ENCODE peak calls at places on chromosomes 11 and 22, in eight cellular contexts. V, E, B, A, U, L, Y and Q are unnamed samples.

GRCh38 chr11:76510060-76511047 is 65.5 kb downstream of the EMSY start:
- DNase-seq in E (peak), B (no peak), A (peak), U (peak), Y (peak), L (no peak), V (no peak), Q (no peak)

GRCh38 chr22:30265851-30266444 is 703 bp downstream of the OSM start:
- DNase-seq in V (peak), B (peak), U (no peak), A (no peak), Y (no peak), E (no peak), L (peak), Q (peak)

GRCh38 chr11:19370100-19370861 is 129.5 kb upstream of the E2F8 start:
- DNase-seq in L (peak), Y (no peak), E (peak), A (no peak), B (no peak), V (peak), U (peak), Q (peak)

GRCh38 chr11:76206327-76207081 is at the start of gene WNT11:
- DNase-seq in V (no peak), Y (no peak), L (peak), U (peak), E (no peak), B (peak), A (no peak), Q (no peak)

GRCh38 chr22:23089010-23089409 is 18.7 kb downstream of the GNAZ start:
- DNase-seq in V (no peak), A (no peak), E (no peak), L (no peak), B (no peak), U (no peak), Y (no peak), Q (no peak)

GRCh38 chr11:3736816-3737215 is 60.5 kb downstream of the NUP98 start:
- DNase-seq in V (no peak), Y (no peak), A (no peak), E (no peak), B (no peak), L (no peak), U (no peak), Q (peak)

GRCh38 chr11:34223021-34223813 is 117.8 kb downstream of the NAT10 start:
- DNase-seq in U (peak), A (peak), L (peak), Y (no peak), E (peak), V (no peak), B (peak), Q (peak)

GRCh38 chr22:28094831-28095230 is 175.8 kb upstream of the PITPNB start:
- DNase-seq in Y (no peak), B (no peak), V (no peak), A (no peak), U (no peak), E (no peak), L (no peak), Q (no peak)

GRCh38 chr11:65918211-65919150 is at the start of gene C11orf68:
- DNase-seq in V (peak), A (no peak), B (no peak), U (no peak), Y (no peak), L (peak), E (peak), Q (no peak)

GRCh38 chr11:69383946-69384547 is 90.1 kb downstream of the MYEOV start:
- DNase-seq in Y (no peak), E (no peak), A (no peak), L (no peak), V (no peak), B (no peak), U (no peak), Q (no peak)

GRCh38 chr11:122178795-122179194 is 62.8 kb upstream of the BLID start:
- DNase-seq in V (no peak), B (no peak), U (no peak), L (no peak), E (peak), A (no peak), Y (no peak), Q (peak)

GRCh38 chr22:35551549-35552177 is 11.0 kb downstream of the RASD2 start:
- DNase-seq in V (no peak), U (no peak), L (no peak), A (no peak), B (no peak), Y (no peak), E (no peak), Q (no peak)

GRCh38 chr11:65013130-65013691 is 749 bp upstream of the ARL2 start:
- DNase-seq in Y (no peak), A (peak), E (peak), B (peak), V (peak), U (peak), L (peak), Q (peak)

GRCh38 chr11:35042906-35043305 is 96.1 kb upstream of the CD44 start:
- DNase-seq in E (no peak), A (no peak), B (no peak), U (no peak), V (no peak), L (no peak), Y (no peak), Q (no peak)

GRCh38 chr22:19429950-19430889 is 1.3 kb downstream of the HIRA start:
- DNase-seq in B (no peak), L (peak), V (no peak), Y (no peak), E (peak), A (no peak), U (peak), Q (peak)

GRCh38 chr11:61967924-61968757 is 707 bp upstream of the FTH1 start:
- DNase-seq in E (no peak), L (peak), Y (no peak), B (peak), U (no peak), V (peak), A (no peak), Q (no peak)

GRCh38 chr22:46891382-46891951 is 129.0 kb downstream of the TBC1D22A start:
- DNase-seq in L (no peak), E (no peak), A (no peak), Y (no peak), U (no peak), B (no peak), V (no peak), Q (no peak)

GRCh38 chr11:66335531-66336233 is 552 bp downstream of the RIN1 start:
- DNase-seq in U (peak), A (no peak), E (peak), V (no peak), Y (no peak), B (no peak), L (no peak), Q (peak)

GRCh38 chr11:131198161-131198560 is 172.3 kb upstream of the NTM start:
- DNase-seq in B (no peak), V (no peak), A (no peak), L (no peak), E (no peak), Y (no peak), U (no peak), Q (no peak)

GRCh38 chr11:108432783-108433182 is 34.5 kb downstream of the C11orf65 start:
- DNase-seq in V (no peak), Y (no peak), E (peak), B (no peak), L (no peak), A (no peak), U (peak), Q (peak)

GRCh38 chr22:26777402-26777801 is 120.0 kb downstream of the MIAT start:
- DNase-seq in U (no peak), A (no peak), L (peak), E (no peak), V (no peak), B (no peak), Y (no peak), Q (no peak)

GRCh38 chr11:45173064-45173463 is 26.6 kb downstream of the PRDM11 start:
- DNase-seq in B (no peak), A (no peak), U (no peak), Y (no peak), L (no peak), V (no peak), E (no peak), Q (no peak)

GRCh38 chr11:80096736-80097135 is 655.9 kb upstream of the TENM4 start:
- DNase-seq in B (no peak), L (peak), E (peak), A (peak), U (peak), V (no peak), Y (peak), Q (peak)

GRCh38 chr11:64935634-64936081 is at the start of gene GPHA2:
- DNase-seq in E (peak), A (no peak), L (no peak), U (no peak), V (no peak), B (no peak), Y (no peak), Q (peak)

GRCh38 chr11:90414221-90414620 is 191.4 kb upstream of the CHORDC1 start:
- DNase-seq in B (no peak), U (no peak), A (no peak), Y (no peak), E (no peak), V (no peak), L (no peak), Q (no peak)

GRCh38 chr11:134074346-134074745 is 5.5 kb downstream of the JAM3 start:
- DNase-seq in V (no peak), U (peak), E (no peak), Y (no peak), L (no peak), B (no peak), A (no peak), Q (peak)

GRCh38 chr11:86999859-87000753 is 37.6 kb upstream of the TMEM135 start:
- DNase-seq in A (no peak), V (peak), B (no peak), L (peak), U (peak), Y (no peak), E (peak), Q (no peak)

GRCh38 chr11:131877246-131877645 is 506.8 kb downstream of the NTM start:
- DNase-seq in U (no peak), L (no peak), A (no peak), V (no peak), Y (no peak), B (no peak), E (no peak), Q (no peak)

GRCh38 chr22:46491936-46492335 is 45.5 kb downstream of the CELSR1 start:
- DNase-seq in U (no peak), Y (no peak), E (no peak), V (no peak), A (no peak), B (no peak), L (no peak), Q (no peak)

DNA sequence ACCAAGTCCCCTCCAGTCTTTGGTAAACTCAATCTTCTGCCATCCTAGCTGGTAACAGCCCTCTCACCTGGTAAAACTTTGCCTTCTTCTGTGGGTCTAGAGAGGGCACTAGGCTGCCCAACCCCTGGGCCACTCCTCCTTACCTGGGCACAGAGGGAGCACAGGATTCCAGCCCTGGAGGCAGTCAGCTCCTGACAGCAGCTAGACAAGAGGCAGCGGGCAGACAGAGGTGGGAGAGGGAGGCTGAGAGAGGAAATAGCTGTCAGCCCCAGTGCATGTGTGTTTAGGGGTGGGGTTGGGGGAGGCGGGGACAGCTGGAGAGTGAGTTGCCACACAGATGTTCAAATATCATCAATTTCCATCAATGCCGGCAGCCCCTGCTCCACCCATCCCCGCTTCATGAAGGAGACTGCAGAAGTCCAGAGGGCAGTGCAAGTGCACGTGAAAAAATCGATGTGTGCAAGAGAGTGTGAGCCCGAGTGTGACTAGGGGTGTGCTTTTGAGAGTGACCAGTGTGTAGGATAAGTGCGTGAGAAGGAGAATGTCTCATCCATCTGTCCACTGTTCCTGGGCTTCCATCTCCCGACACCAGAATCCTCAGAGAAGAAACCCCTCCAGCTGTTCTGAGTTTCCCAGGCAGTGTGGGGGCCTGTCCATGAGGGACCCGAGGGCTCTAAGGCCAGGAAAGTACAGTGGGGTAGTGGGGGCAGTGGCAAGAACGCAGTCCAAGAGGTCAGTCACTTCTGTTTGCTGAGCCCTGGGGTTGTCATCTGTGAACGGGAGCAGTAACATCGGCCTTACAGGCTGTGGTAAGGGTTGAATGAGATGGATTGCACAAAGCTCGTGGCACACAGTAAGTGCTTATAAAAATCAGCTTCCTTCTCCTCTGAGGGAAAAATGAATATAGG is at the start of gene PTGDR2:
- DNase-seq in Y (no peak), L (no peak), V (no peak), U (no peak), A (no peak), B (no peak), E (no peak), Q (no peak)
- H3K4me3 ChIP-seq in Y (no peak), L (no peak), V (no peak), U (no peak), A (no peak), B (peak), E (no peak), Q (no peak)

GRCh38 chr11:119100246-119100959 is 1.2 kb downstream of the DPAGT1 start:
- DNase-seq in B (no peak), V (no peak), E (peak), L (peak), A (no peak), U (peak), Y (no peak), Q (peak)

GRCh38 chr11:119099707-119100106 is 1.9 kb downstream of the DPAGT1 start:
- DNase-seq in B (no peak), U (no peak), L (no peak), Y (no peak), A (no peak), E (no peak), V (no peak), Q (no peak)

GRCh38 chr11:119100960-119101349 is 698 bp downstream of the DPAGT1 start:
- DNase-seq in B (no peak), Y (no peak), U (no peak), A (no peak), E (no peak), L (no peak), V (no peak), Q (no peak)

GRCh38 chr11:119101759-119102423 is at the start of gene DPAGT1:
- DNase-seq in E (peak), L (peak), U (peak), B (peak), A (peak), Y (peak), V (peak), Q (peak)

GRCh38 chr11:119101367-119101758 is 290 bp downstream of the DPAGT1 start:
- DNase-seq in B (peak), A (no peak), E (no peak), V (no peak), Y (no peak), U (peak), L (no peak), Q (peak)
- TF ChIP-seq CTCF in B (no peak), A (peak), E (no peak), V (no peak), Y (no peak), U (peak), L (no peak), Q (no peak)

GRCh38 chr11:57421066-57421465 is 5.9 kb downstream of the SLC43A3 start:
- DNase-seq in Y (no peak), V (no peak), U (no peak), L (no peak), A (no peak), E (no peak), B (peak), Q (no peak)

GRCh38 chr11:57424802-57425564 is 1.9 kb downstream of the SLC43A3 start:
- DNase-seq in V (peak), Y (peak), E (peak), U (peak), L (peak), A (peak), B (peak), Q (peak)

GRCh38 chr11:57421805-57422204 is 5.1 kb downstream of the SLC43A3 start:
- DNase-seq in A (no peak), Y (no peak), E (no peak), U (no peak), B (no peak), V (no peak), L (no peak), Q (no peak)

GRCh38 chr11:57424137-57424801 is 2.7 kb downstream of the SLC43A3 start:
- DNase-seq in V (no peak), B (no peak), L (peak), U (no peak), A (no peak), Y (no peak), E (no peak), Q (no peak)

GRCh38 chr11:57422669-57423068 is 4.3 kb downstream of the SLC43A3 start:
- DNase-seq in E (no peak), Y (no peak), L (no peak), B (no peak), U (no peak), V (no peak), A (no peak), Q (no peak)
- H3K4me3 ChIP-seq in E (no peak), Y (no peak), L (no peak), B (no peak), U (no peak), V (no peak), A (no peak), Q (no peak)

GRCh38 chr11:63747006-63747405 is 21.6 kb downstream of the ZFTA start:
- DNase-seq in Y (no peak), B (no peak), U (no peak), E (peak), A (peak), V (no peak), L (no peak), Q (peak)

GRCh38 chr11:63749624-63750023 is 19.0 kb downstream of the ZFTA start:
- DNase-seq in Y (no peak), U (no peak), A (no peak), E (no peak), L (no peak), V (no peak), B (no peak), Q (no peak)

DNA sequence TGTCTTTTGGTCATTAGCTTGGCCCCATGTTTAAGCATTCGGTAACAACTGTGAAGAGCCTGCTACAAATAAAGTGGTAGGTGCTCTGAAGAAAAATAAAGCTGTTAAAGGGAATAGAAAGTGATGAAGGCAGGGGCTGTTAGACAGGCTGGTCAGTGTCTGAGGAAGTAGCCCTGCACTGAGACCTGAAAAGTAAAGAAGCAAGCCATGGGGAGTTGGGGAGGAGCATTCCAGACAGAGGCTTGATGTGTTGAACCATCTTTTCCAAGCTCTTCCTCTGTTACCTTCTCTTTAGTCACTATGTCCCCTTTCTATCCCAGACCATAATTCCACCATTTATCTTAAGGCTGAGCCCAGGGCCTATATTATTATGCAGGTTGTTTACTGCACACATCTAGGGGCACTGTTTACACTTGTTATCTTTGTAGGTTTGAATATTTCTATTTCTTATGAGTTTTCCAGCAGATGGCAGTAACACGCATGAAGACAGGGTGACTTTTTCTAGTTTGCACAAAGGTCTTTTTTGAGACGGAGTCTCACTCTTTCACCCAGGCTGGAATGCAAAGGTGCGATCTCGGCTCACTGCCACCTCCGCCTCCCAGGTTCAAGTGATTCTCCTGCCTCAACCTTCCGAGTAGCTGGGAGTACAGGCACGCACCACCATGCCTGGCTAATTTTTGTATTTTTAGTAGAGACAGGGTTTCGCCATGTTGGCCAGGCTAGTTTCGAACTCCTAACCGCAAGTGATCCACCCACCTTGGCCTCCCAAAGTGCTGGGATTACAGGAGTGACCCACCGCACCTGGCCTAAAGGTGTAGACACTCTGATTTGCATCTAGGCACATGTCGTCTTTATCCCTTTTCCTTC is 23.0 kb downstream of the ZFTA start:
- DNase-seq in E (no peak), A (no peak), U (no peak), B (no peak), V (no peak), L (no peak), Y (no peak), Q (no peak)
- TF ChIP-seq CTCF in E (peak), A (peak), U (peak), B (no peak), V (no peak), L (no peak), Y (peak), Q (peak)